ENCODE peak calls at places on chromosomes 3 and 15, in four cellular contexts. K is astrocyte, E is GM12878, M is neural progenitor cell. A is an unnamed sample.

GRCh38 chr3:102530443-102531195 is 95.8 kb downstream of the ZPLD1 start:
- DNase-seq in E (no peak), M (no peak), K (peak), A (peak)

GRCh38 chr15:64865126-64865997 is 23.6 kb downstream of the PLEKHO2 start:
- DNase-seq in E (no peak), K (no peak), M (no peak), A (no peak)

GRCh38 chr15:57589276-57590073 is 2.2 kb upstream of the MYZAP start:
- DNase-seq in K (no peak), E (no peak), M (no peak), A (no peak)

GRCh38 chr15:50906954-50907865 is 1.3 kb upstream of the AP4E1 start:
- DNase-seq in M (no peak), E (peak), K (no peak), A (no peak)

GRCh38 chr3:98814799-98815450 is 51.8 kb downstream of the ST3GAL6 start:
- DNase-seq in E (no peak), M (no peak), K (peak), A (peak)

GRCh38 chr15:95018888-95019545 is 787.7 kb downstream of the MCTP2 start:
- DNase-seq in M (no peak), E (no peak), K (peak), A (peak)

GRCh38 chr3:124413393-124413792 is 316.9 kb upstream of the UMPS start:
- DNase-seq in M (no peak), E (no peak), K (no peak), A (no peak)

GRCh38 chr15:61943992-61944391 is 116.3 kb downstream of the VPS13C start:
- DNase-seq in K (no peak), E (no peak), M (no peak), A (no peak)

GRCh38 chr15:25501828-25502446 is 63.1 kb upstream of the UBE3A start:
- DNase-seq in M (peak), E (no peak), K (no peak), A (peak)

GRCh38 chr15:78291698-78292097 is 7.7 kb downstream of the SKIC8 start:
- DNase-seq in M (no peak), E (no peak), K (no peak), A (no peak)

GRCh38 chr3:171453175-171453868 is 6.9 kb downstream of the TNIK start:
- DNase-seq in M (peak), E (no peak), K (no peak), A (no peak)

GRCh38 chr15:67024322-67024997 is 40.9 kb upstream of the SMAD3 start:
- DNase-seq in K (peak), E (peak), M (no peak), A (peak)

GRCh38 chr15:45715528-45715927 is 80.7 kb downstream of the SQOR start:
- DNase-seq in M (peak), E (no peak), K (no peak), A (peak)

GRCh38 chr3:123816673-123817207 is 67.4 kb downstream of the MYLK start:
- DNase-seq in E (no peak), K (peak), M (no peak), A (peak)

GRCh38 chr3:109098245-109098644 is 19.7 kb downstream of the MORC1 start:
- DNase-seq in E (no peak), K (no peak), M (peak), A (no peak)

GRCh38 chr3:177470200-177470941 is 273.1 kb upstream of the TBL1XR1 start:
- DNase-seq in K (no peak), M (no peak), E (no peak), A (peak)

GRCh38 chr3:32143849-32144757 is 37.7 kb downstream of the GPD1L start:
- DNase-seq in M (peak), K (peak), E (peak), A (peak)

GRCh38 chr15:88802991-88803240 is 320 bp upstream of the ACAN start:
- DNase-seq in E (no peak), K (no peak), M (no peak), A (no peak)

GRCh38 chr3:125048282-125048681 is 7.5 kb downstream of the HEG1 start:
- DNase-seq in M (no peak), K (no peak), E (no peak), A (no peak)

GRCh38 chr3:11554236-11554610 is 89.5 kb downstream of the VGLL4 start:
- DNase-seq in E (no peak), M (no peak), K (no peak), A (no peak)

GRCh38 chr3:120625199-120625598 is 29.1 kb downstream of the NDUFB4 start:
- DNase-seq in K (no peak), E (no peak), M (no peak), A (no peak)

GRCh38 chr15:68289621-68290352 is 12.2 kb downstream of the FEM1B start:
- DNase-seq in K (no peak), M (no peak), E (no peak), A (no peak)

GRCh38 chr15:68056097-68056865 is 2.2 kb downstream of the PIAS1 start:
- DNase-seq in M (peak), K (peak), E (no peak), A (no peak)

GRCh38 chr3:63870606-63871005 is 6.9 kb downstream of the ATXN7 start:
- DNase-seq in E (no peak), M (no peak), K (no peak), A (no peak)

GRCh38 chr3:111035896-111036295 is 35.7 kb upstream of the NECTIN3 start:
- DNase-seq in E (no peak), M (no peak), K (no peak), A (no peak)

GRCh38 chr3:136752046-136752326 is 192 bp downstream of the STAG1 start:
- DNase-seq in K (no peak), E (no peak), M (peak), A (no peak)

GRCh38 chr3:158961497-158961896 is 159.6 kb downstream of the MFSD1 start:
- DNase-seq in K (no peak), E (no peak), M (peak), A (no peak)

GRCh38 chr3:58094657-58095056 is 86.4 kb downstream of the FLNB start:
- DNase-seq in M (no peak), E (no peak), K (no peak), A (no peak)

GRCh38 chr3:44337253-44337652 is 1.3 kb upstream of the TCAIM start:
- DNase-seq in E (no peak), M (no peak), K (no peak), A (no peak)

DNA sequence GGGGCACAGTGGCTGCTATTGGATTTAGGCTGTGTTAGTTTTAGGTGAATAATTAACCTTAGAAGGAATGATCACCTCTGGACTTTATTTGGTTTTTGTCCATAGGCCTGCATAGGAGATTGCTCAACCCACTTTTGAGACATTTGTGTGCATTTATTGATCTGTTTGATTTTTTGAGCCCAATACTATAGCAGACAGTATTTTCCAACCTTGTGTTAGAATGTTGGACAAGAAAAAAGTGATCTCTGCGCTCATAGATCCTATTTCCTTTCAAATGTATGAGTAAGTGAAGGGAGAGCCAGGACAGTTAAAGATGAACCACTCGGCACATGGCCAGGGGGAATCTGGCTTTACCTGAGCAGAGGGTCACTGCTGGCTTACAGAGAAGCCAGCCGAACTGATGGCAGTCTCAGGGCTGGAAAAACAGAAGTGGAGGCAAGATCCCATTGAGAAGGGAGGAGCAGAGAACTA is 8.8 kb upstream of the TOPBP1 start:
- DNase-seq in K (no peak), M (no peak), E (no peak), A (no peak)
- H3K4me2 ChIP-seq in K (no peak), M (no peak), E (no peak), A (no peak)

GRCh38 chr3:160684368-160684740 is 7.4 kb downstream of the ARL14 start:
- DNase-seq in K (no peak), M (no peak), E (no peak), A (no peak)
- TF ChIP-seq CTCF in K (no peak), M (no peak), E (no peak), A (no peak)

GRCh38 chr15:30895461-30896210 is 8.1 kb upstream of the FAN1 start:
- DNase-seq in K (no peak), M (no peak), E (no peak), A (no peak)
- H3K9ac ChIP-seq in K (no peak), M (no peak), E (no peak), A (no peak)

DNA sequence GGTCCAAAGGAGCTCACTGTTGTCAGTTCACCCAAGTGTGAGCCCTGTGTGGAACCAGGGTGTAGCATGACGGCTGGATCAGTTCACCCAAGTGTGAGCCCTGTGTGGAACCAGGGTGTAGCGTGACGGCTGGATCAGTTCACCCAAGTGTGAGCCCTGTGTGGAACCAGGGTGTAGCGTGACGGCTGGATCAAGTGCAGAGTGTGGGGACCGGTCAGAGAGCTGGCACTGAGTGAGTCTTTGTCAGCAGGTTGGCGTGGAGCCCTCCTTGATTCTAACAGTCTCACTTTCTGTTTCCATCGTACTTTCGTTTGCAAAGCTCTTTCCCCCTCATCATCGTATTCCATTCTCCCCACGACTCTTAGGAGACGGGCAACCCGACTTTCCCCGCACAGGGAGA is 57.9 kb upstream of the DLG1 start:
- DNase-seq in K (no peak), M (no peak), E (no peak), A (no peak)
- H3K4me2 ChIP-seq in K (peak), M (no peak), E (peak), A (peak)

GRCh38 chr3:133573629-133574194 is at the start of gene CDV3:
- DNase-seq in K (no peak), E (no peak), M (peak), A (no peak)
- TF ChIP-seq CTCF in K (no peak), E (no peak), M (no peak), A (no peak)

DNA sequence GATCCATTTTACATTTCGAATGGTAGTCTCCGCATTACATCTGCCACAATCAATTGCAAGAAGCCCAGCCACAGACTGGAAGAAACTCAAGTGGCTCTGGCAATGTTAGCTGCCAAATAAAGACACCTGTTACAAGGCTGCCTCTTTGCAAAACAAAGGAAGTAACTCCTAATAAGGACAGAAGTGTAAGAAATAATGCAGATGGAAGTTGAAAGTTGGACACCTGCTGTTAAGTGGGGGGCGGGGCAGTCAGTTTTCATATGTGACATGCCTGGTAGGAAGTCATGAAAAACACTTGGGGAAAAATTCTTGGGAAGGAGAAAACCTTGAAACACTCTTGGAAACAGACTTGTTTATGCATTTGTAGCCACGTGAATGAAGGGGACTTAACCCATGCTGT is 54.1 kb upstream of the ATP2C1 start:
- DNase-seq in E (no peak), K (no peak), M (no peak), A (no peak)
- H3K9ac ChIP-seq in E (no peak), K (no peak), M (no peak), A (no peak)

GRCh38 chr3:355622-356021 is 159.1 kb downstream of the CHL1 start:
- DNase-seq in M (no peak), K (peak), E (no peak), A (peak)
- H3K4me2 ChIP-seq in M (no peak), K (peak), E (no peak), A (no peak)

GRCh38 chr3:164250923-164251322 is 827.4 kb downstream of the SI start:
- DNase-seq in M (no peak), E (no peak), K (no peak), A (no peak)
- TF ChIP-seq CTCF in M (no peak), E (no peak), K (no peak), A (no peak)

DNA sequence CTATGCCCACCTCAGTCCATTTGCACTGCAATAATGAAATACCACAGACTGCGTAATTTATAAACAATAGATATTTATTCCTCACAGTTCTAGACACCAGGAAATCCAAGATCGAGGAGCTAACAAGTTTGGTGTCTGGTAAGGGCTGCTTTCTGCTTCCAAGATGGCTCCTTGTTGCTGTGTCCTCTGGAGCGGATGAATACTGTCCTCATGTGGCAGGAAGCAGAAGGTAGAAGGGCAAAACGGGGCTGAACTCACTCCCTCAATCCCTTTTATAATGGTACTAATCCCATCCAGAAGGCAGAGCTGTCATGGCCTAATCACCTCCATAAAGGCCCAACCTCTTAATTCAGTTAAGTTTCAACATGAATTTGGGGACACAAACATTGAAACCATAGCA is 75.3 kb downstream of the P2RY1 start:
- DNase-seq in M (peak), E (no peak), K (no peak), A (no peak)
- H3K9ac ChIP-seq in M (no peak), E (no peak), K (no peak), A (no peak)

GRCh38 chr3:67529337-67529736 is 125.1 kb downstream of the SUCLG2 start:
- DNase-seq in E (no peak), K (no peak), M (no peak), A (no peak)

GRCh38 chr3:67534594-67534993 is 119.8 kb downstream of the SUCLG2 start:
- DNase-seq in E (no peak), M (no peak), K (no peak), A (no peak)

GRCh38 chr3:67526246-67526645 is 128.2 kb downstream of the SUCLG2 start:
- DNase-seq in E (no peak), M (no peak), K (peak), A (peak)

GRCh38 chr3:67529915-67530314 is 124.5 kb downstream of the SUCLG2 start:
- DNase-seq in E (no peak), M (no peak), K (peak), A (peak)

GRCh38 chr3:67531149-67532101 is 123.0 kb downstream of the SUCLG2 start:
- DNase-seq in M (no peak), E (no peak), K (peak), A (peak)
- H3K4me2 ChIP-seq in M (no peak), E (no peak), K (peak), A (no peak)

A was measured in fibroblast of lung.